ENCODE peak calls at places on chromosomes 7 and 10, in five cellular contexts. F is A549, T is right cardiac atrium, D is spleen, M is ovary. I is an unnamed sample.
A peak's percentile ranks its signal among the peaks of the same experiment; 100 is the strongest.

GRCh38 chr7:52260046-52260665 is 775.3 kb upstream of the POM121L12 start:
- DNase-seq in F (no peak), D (no peak), M (no peak), T (no peak), I (no peak)

GRCh38 chr10:28202941-28203352 is 99.9 kb downstream of the MPP7 start:
- DNase-seq in D (no peak), M (no peak), T (peak; percentile 61), F (no peak), I (peak; percentile 27)

GRCh38 chr10:124917168-124917938 is 24.6 kb upstream of the ZRANB1 start:
- DNase-seq in M (peak; percentile 71), F (peak; percentile 51), D (peak; percentile 91), T (peak; percentile 72), I (peak; percentile 54)

GRCh38 chr10:100864981-100865380 is 47.8 kb upstream of the SLF2 start:
- DNase-seq in F (no peak), T (no peak), M (peak; percentile 56), D (no peak), I (no peak)

GRCh38 chr7:29484280-29484679 is 79.4 kb upstream of the PRR15 start:
- DNase-seq in D (no peak), M (no peak), T (no peak), F (no peak), I (no peak)

GRCh38 chr10:80057171-80057570 is 21.3 kb upstream of the TMEM254 start:
- DNase-seq in F (no peak), D (no peak), M (no peak), T (no peak), I (no peak)

GRCh38 chr7:24882989-24883631 is 96.9 kb downstream of the OSBPL3 start:
- DNase-seq in F (no peak), T (peak; percentile 78), D (no peak), M (no peak), I (peak; percentile 38)

GRCh38 chr7:155961241-155962190 is 149.3 kb upstream of the SHH start:
- DNase-seq in M (no peak), T (no peak), F (no peak), D (no peak), I (no peak)

GRCh38 chr10:13831711-13832110 is 244.9 kb downstream of the PRPF18 start:
- DNase-seq in T (no peak), D (no peak), F (no peak), M (no peak), I (no peak)

GRCh38 chr7:99379043-99379577 is 4.6 kb downstream of the ARPC1B start:
- DNase-seq in F (no peak), M (no peak), D (peak; percentile 83), T (peak; percentile 83), I (peak; percentile 47)

GRCh38 chr7:81231203-81231922 is 312.5 kb upstream of the SEMA3C start:
- DNase-seq in M (no peak), F (no peak), T (no peak), D (no peak), I (no peak)

GRCh38 chr7:141754939-141755338 is 9.0 kb upstream of the TAS2R3 start:
- DNase-seq in F (no peak), M (no peak), D (no peak), T (no peak), I (no peak)

DNA sequence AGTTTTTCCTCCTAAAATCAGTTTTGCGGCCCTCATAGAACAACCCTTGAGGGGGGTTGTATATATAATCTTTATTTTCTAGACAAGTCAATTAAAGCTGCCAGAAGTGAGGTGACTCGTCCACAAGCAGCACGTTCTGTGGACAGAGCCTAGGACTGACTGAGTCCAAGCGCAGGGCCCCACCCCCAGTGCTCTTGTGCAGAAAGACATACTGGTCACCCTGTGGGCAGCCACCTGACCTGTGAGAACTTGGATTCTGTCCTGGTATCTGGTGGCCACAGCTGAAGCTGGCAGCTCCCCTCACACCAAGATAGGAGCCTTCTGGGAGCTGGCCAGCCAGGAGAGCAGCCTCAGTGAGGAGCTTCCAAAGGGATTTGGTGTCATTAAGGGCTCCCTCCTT is 89.3 kb downstream of the GRK5 start:
- DNase-seq in T (peak; percentile 83), D (no peak), F (no peak), M (no peak), I (peak; percentile 65)
- H3K4me1 ChIP-seq in T (peaks cover 21% of the 10 kb centered on the region), D (peaks cover 41% of the 10 kb centered on the region), F (peaks cover 4% of the 10 kb centered on the region), M (peaks cover 4% of the 10 kb centered on the region), I (peaks cover 61% of the 10 kb centered on the region)

DNA sequence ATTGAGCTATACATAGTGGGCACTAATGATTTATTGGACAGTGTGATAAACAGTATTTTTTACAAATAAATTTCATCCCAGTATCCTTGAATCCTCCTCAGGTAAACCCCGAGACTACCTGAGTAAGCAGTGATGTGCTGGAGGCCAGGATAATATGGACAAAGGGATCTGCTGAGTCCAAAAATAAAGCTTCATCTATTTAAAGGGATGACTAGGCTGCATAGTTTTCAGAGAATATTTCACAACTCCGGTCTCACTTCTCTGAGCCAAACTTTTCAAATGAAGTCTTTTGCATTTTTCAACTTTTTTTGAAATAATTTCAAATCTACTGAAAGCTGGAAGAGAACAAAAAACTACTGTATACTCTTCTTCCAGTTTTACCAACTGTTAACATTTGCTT is 2.5 kb downstream of the ACTR3B start:
- DNase-seq in M (no peak), T (no peak), F (no peak), D (no peak), I (no peak)
- H3K27ac ChIP-seq in M (no peak overlapping the region), T (no peak overlapping the region), F (no peak overlapping the region), D (no peak overlapping the region), I (peak overlapping the region; percentile 11)

GRCh38 chr7:97005764-97006145 is 402 bp downstream of the DLX6 start:
- DNase-seq in T (peak; percentile 52), F (no peak), D (no peak), M (no peak), I (no peak)

GRCh38 chr7:97008275-97008917 is 3.0 kb downstream of the DLX6 start:
- DNase-seq in T (no peak), D (no peak), F (no peak), M (no peak), I (no peak)

GRCh38 chr7:97004931-97005763 is at the start of gene DLX6:
- DNase-seq in D (no peak), M (peak; percentile 78), F (peak; percentile 89), T (peak; percentile 58), I (no peak)

GRCh38 chr7:97006146-97006950 is 995 bp downstream of the DLX6 start:
- DNase-seq in D (no peak), F (peak; percentile 36), T (no peak), M (peak; percentile 58), I (no peak)

DNA sequence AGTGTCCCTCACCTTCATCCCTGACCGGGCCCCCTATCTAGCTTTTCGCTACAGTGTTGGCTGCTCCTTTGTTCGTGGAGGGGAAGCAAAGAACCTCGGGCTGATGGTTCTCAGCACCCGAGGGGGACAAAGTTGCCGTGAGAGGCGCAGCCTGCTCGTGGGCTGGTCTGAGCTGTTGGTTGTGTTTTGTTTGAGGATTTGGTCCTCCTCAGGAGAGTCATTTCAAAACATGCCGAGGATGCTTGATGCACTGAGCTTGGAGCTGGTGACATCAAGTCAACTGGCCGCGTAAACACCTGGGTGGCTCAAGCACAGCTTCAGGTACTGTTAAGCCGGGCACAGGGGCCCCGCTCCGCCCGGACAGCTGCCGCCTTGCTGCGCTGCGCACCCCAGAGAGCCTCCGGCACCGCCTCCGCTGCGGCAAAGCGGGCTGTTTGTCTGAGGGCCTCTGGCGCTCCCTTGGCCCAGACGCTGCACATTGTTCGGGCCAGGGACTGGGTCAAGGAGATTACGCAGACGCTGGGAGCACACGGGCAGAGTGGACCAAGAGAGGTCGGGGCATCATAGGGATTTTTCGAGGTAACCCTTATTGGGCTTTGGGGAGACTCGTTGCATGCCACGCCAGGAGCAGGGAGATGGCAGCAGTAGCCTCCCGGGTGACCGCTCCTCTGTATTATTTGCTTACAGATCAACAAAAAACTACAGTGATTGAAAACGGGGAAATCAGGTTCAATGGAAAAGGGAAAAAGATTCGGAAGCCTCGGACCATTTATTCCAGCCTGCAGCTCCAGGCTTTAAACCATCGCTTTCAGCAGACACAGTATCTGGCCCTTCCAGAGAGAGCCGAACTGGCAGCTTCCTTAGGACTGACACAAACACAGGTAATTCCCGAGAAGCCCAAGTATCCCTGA is 1.9 kb downstream of the DLX6 start:
- DNase-seq in T (no peak), M (no peak), F (no peak), D (no peak), I (no peak)
- H3K4me1 ChIP-seq in T (no peaks in the 10 kb centered on the region), M (peaks cover 4% of the 10 kb centered on the region), F (peaks cover 5% of the 10 kb centered on the region), D (peaks cover 21% of the 10 kb centered on the region), I (peaks cover 5% of the 10 kb centered on the region)

DNA sequence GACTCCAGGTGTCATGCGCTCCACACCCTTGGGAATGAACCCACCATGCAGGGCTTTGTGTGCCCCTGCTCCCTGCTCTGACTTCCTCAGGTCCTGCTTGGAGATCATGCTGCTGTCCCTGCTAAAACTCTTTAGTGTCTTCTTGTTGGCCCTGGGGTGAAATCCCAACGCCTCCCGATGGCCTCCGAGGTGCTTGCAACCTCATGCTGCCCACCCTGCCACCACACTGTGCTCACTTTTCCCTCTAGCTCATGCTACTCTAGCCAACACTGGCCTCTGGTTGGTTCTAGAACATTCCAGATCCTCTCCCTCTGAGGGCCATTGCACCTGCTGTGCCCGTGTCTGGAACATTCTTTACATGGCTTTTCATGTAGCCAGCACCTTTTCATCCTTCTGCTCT is 227.7 kb downstream of the ADAM12 start:
- DNase-seq in F (no peak), T (no peak), D (no peak), M (no peak), I (no peak)
- H3K27ac ChIP-seq in F (no peak overlapping the region), T (no peak overlapping the region), D (no peak overlapping the region), M (no peak overlapping the region), I (no peak overlapping the region)

I was measured in heart right ventricle.